ENCODE peak calls at places on chromosomes 11 and 22, in four cellular contexts. C is K562, N is HepG2, O is HCT116. M is an unnamed sample.

GRCh38 chr11:67638535-67639437 is 777 bp downstream of the TBX10 start:
- DNase-seq in C (no peak), N (no peak), O (no peak), M (no peak)

GRCh38 chr11:96306933-96307747 is 35.9 kb downstream of the MAML2 start:
- DNase-seq in C (peak), N (peak), O (peak), M (peak)

GRCh38 chr22:40487663-40488249 is 117.4 kb downstream of the SGSM3 start:
- DNase-seq in C (peak), N (peak), O (no peak), M (peak)

GRCh38 chr11:63937713-63938480 is 905 bp upstream of the NAA40 start:
- DNase-seq in C (peak), N (no peak), O (no peak), M (peak)

GRCh38 chr11:93744669-93745004 is 3.2 kb downstream of the C11orf54 start:
- DNase-seq in C (no peak), N (peak), O (no peak), M (no peak)

GRCh38 chr11:79427126-79427525 is 13.7 kb downstream of the TENM4 start:
- DNase-seq in C (no peak), N (no peak), O (no peak), M (no peak)

GRCh38 chr11:131038597-131038996 is 122.3 kb upstream of the SNX19 start:
- DNase-seq in C (peak), N (no peak), O (no peak), M (peak)

GRCh38 chr11:122727101-122727929 is 71.8 kb downstream of the UBASH3B start:
- DNase-seq in C (no peak), N (no peak), O (no peak), M (peak)

GRCh38 chr11:13107544-13108044 is 98.5 kb downstream of the RASSF10 start:
- DNase-seq in C (no peak), N (no peak), O (no peak), M (no peak)

GRCh38 chr11:42913731-42914130 is 398.1 kb upstream of the API5 start:
- DNase-seq in C (no peak), N (no peak), O (no peak), M (no peak)

GRCh38 chr22:36192601-36193000 is 9.0 kb downstream of the APOL4 start:
- DNase-seq in C (no peak), N (no peak), O (no peak), M (no peak)

GRCh38 chr11:1460396-1460795 is 26.2 kb downstream of the MOB2 start:
- DNase-seq in C (no peak), N (no peak), O (no peak), M (no peak)

GRCh38 chr11:102914238-102915043 is 39.7 kb upstream of the MMP12 start:
- DNase-seq in C (no peak), N (peak), O (peak), M (peak)

GRCh38 chr11:118051611-118052461 is 25.0 kb upstream of the TMPRSS4 start:
- DNase-seq in C (no peak), N (no peak), O (no peak), M (no peak)

GRCh38 chr11:113722934-113723333 is 16.8 kb upstream of the TMPRSS5 start:
- DNase-seq in C (no peak), N (peak), O (no peak), M (no peak)

GRCh38 chr11:31958086-31958735 is 132.7 kb upstream of the RCN1 start:
- DNase-seq in C (peak), N (peak), O (peak), M (peak)

GRCh38 chr11:9529333-9529648 is 44.2 kb upstream of the WEE1 start:
- DNase-seq in C (peak), N (no peak), O (no peak), M (peak)

GRCh38 chr11:58075781-58076180 is 45.0 kb downstream of the OR6Q1 start:
- DNase-seq in C (no peak), N (peak), O (no peak), M (no peak)

DNA sequence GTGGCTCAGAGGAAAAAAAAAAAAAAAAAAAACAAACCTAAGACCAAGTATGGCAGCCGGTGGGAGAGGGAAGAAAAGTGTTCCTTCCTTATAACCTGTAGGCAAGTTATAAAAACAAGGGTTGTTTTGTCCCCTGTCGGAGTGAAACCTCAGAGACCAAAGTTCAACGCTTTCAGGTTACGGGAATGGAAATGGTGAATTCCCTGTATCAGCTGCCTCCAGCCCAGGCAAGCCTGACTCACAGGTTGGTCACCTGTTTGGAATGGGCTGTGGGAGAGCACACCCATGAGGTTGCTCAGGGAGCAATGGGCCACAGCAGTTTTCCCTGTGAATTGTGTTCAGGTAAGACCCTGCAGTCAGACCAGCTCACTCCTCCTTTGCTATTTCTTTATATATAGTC is 138.9 kb downstream of the ETS1 start:
- DNase-seq in C (no peak), N (peak), O (peak), M (no peak)
- TF ChIP-seq ELF1 in C (no peak), N (no peak), O (no peak), M (no peak)

DNA sequence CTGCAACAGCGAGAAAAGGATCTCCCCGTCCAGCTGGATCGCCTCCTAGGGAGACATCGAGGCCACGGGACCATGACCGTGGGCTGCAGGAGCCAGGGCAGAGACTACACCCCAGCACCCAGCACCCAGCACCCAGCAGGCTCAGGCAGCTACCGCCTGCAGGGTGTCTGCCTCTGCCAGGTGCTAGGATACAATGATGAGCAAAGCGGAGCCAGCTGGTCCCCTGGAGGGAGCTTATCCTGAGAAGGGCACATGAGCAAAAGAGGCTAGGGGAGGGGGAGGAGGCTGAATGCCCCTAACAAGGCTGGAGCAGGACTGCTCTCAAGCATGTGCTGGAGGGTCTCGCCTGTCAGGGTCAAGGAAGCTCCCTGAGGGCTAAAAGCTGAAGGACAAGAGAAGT is 4.8 kb upstream of the CASTOR1 start:
- DNase-seq in C (no peak), N (no peak), O (no peak), M (no peak)
- TF ChIP-seq ELF1 in C (no peak), N (no peak), O (no peak), M (no peak)

GRCh38 chr11:46916669-46917108 is 1.7 kb downstream of the LRP4 start:
- DNase-seq in C (peak), N (peak), O (no peak), M (peak)
- TF ChIP-seq ELF1 in C (no peak), N (no peak), O (no peak), M (no peak)

GRCh38 chr11:77044886-77045285 is 10.7 kb downstream of the B3GNT6 start:
- DNase-seq in C (no peak), N (no peak), O (no peak), M (no peak)

GRCh38 chr11:77044356-77044755 is 10.2 kb downstream of the B3GNT6 start:
- DNase-seq in C (no peak), N (no peak), O (no peak), M (no peak)

GRCh38 chr11:77049081-77049480 is 14.9 kb downstream of the B3GNT6 start:
- DNase-seq in C (no peak), N (no peak), O (no peak), M (no peak)

GRCh38 chr11:77047007-77047927 is 13.1 kb downstream of the B3GNT6 start:
- DNase-seq in C (peak), N (peak), O (peak), M (peak)

GRCh38 chr11:77046060-77046501 is 11.9 kb downstream of the B3GNT6 start:
- DNase-seq in C (peak), N (no peak), O (peak), M (peak)
- TF ChIP-seq ELF1 in C (no peak), N (no peak), O (no peak), M (no peak)

GRCh38 chr11:128291043-128291442 is 296.3 kb downstream of the ETS1 start:
- DNase-seq in C (no peak), N (no peak), O (no peak), M (peak)
- TF ChIP-seq ELF1 in C (no peak), N (no peak), O (no peak), M (no peak)

DNA sequence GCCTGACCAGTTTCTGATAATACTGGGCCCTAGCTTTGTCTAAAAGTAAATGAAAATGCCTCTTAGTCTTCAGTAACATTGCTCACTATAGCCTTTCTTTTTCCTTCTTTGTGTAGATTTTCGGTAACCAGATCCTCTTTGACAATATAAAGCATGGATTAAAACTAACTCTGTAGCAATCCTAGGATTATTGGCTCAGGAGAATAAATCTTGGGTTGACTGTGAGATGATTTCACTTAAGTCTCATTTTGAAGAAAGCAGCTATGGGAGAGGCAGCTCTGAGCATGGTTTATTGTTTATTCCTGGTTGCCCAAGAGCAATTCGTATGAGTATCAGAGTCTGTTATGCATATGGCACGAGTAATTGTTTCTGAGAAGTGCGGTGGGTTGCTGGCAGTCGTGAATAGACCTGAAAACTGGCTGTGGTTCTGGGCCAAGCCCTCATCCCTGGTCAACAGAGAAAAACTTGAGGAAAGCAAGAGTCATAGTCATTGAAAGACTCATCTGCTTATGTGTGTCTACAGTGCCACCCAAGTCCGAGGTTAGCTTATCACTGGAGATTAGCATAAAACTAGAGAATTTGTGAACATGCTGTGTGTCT is 26.7 kb downstream of the DIXDC1 start:
- DNase-seq in C (no peak), N (no peak), O (no peak), M (no peak)
- TF ChIP-seq ELF1 in C (no peak), N (no peak), O (no peak), M (no peak)

DNA sequence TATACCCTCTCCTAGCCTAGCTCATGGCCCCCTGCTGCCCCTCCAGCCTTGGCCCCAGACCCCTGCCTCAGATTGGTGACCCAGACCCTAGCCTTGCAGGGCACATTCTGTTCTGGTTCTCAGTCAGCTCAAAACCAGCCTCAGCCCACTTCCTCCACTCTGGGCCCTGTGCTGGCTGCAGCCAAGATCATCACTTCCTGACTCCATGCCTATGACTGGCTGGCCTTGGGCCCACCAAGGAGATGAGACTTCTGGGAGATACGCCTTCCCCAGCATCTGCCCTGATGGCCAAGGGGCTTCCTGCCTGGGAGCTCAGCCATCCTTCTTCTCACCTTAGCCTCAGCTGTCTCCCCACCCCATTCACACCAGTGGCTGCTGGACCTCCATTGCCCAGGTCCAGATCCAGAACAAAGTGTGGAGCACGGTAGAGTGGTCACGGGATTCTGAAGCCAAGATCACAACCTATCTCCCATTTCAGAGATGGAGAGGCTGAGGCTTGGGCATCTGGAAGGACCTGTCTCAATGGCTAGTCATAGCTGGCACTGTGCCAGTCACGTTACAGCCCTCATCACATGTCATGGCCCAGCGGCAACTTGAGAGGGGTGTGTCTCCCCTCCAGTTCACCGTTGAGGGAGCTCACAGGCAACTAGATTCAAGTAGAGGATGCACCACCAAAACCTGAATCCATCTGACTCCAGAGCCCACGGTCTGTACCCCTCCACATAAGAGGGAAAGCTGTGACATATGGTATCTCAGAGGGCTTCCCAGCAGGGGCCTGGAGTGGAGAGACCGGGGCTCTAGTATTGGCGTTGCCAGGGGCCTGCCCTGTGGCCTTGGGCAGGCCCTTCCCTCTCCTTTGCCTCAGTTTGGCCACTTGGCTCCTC is 43.0 kb upstream of the KLHL35 start:
- DNase-seq in C (no peak), N (no peak), O (no peak), M (no peak)
- TF ChIP-seq ELF1 in C (peak), N (no peak), O (no peak), M (no peak)

GRCh38 chr11:111422494-111423249 is 43.6 kb upstream of the POU2AF1 start:
- DNase-seq in C (peak), N (peak), O (peak), M (peak)
- TF ChIP-seq ELF1 in C (no peak), N (peak), O (no peak), M (no peak)

DNA sequence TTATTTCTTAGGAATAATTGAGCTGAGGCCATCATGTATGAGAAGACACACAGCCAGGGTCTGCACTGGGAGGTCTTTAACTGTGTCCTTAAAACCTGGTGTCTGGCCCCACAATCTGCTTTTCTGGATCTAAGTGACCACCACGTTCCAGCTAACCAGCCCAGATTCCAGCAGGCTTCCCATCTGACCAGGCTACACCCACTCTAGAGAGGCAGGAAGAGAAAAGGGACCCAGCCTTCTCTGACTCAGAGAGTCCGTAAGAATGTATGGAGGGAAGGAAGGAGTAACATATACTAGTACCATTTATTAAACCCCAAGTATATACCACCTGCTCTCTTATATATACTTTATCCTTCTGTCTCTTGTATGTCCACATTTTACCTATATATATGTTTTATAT is 80.1 kb downstream of the LDLRAD3 start:
- DNase-seq in C (no peak), N (no peak), O (no peak), M (no peak)
- TF ChIP-seq ELF1 in C (no peak), N (no peak), O (no peak), M (no peak)

GRCh38 chr11:4539603-4540219 is 5.3 kb upstream of the OR52M1 start:
- DNase-seq in C (peak), N (peak), O (no peak), M (peak)
- TF ChIP-seq ELF1 in C (no peak), N (no peak), O (no peak), M (no peak)